ENCODE peak calls at places on chromosomes 5 and 9, in ten cellular contexts. M is fibroblast of pulmonary artery; A is uterus; V is activated CD4-positive, CD25-positive, alpha-beta regulatory T cell; Z is NCI-H1694 treated with DMSO at 0.1 percent for 48 hours; T is posterior vena cava; B is foreskin fibroblast; D is aorta; F is NCI-H1930; N is dorsolateral prefrontal cortex. X is an unnamed sample.

GRCh38 chr9:17064558-17064957 is 70.3 kb upstream of the CNTLN start:
- DNase-seq in M (peak), A (no peak), V (no peak), Z (peak), T (no peak), B (no peak), D (no peak), F (no peak), N (no peak), X (no peak)

GRCh38 chr9:105828596-105829213 is 134.4 kb downstream of the TMEM38B start:
- DNase-seq in M (no peak), A (no peak), V (no peak), Z (no peak), T (no peak), B (no peak), D (no peak), F (no peak), N (no peak), X (no peak)

GRCh38 chr5:32276173-32276853 is 36.4 kb downstream of the MTMR12 start:
- DNase-seq in M (peak), A (no peak), V (no peak), Z (no peak), T (no peak), B (no peak), D (no peak), F (no peak), N (no peak), X (no peak)

GRCh38 chr5:147075187-147075586 is 159.6 kb upstream of the STK32A start:
- DNase-seq in M (no peak), A (no peak), V (no peak), Z (no peak), T (no peak), B (no peak), D (no peak), F (no peak), N (no peak), X (no peak)

GRCh38 chr5:82489668-82490067 is 211.5 kb upstream of the RPS23 start:
- DNase-seq in M (no peak), A (no peak), V (no peak), Z (no peak), T (no peak), B (no peak), D (no peak), F (no peak), N (no peak), X (no peak)

GRCh38 chr9:117214416-117214815 is 200.4 kb downstream of the ASTN2 start:
- DNase-seq in M (no peak), A (no peak), V (no peak), Z (no peak), T (no peak), B (no peak), D (no peak), F (no peak), N (no peak), X (no peak)

GRCh38 chr5:159836691-159837090 is 79.6 kb upstream of the ADRA1B start:
- DNase-seq in M (no peak), A (no peak), V (no peak), Z (no peak), T (no peak), B (no peak), D (no peak), F (no peak), N (no peak), X (no peak)

GRCh38 chr5:119315516-119315949 is 40.3 kb upstream of the TNFAIP8 start:
- DNase-seq in M (peak), A (no peak), V (peak), Z (peak), T (no peak), B (no peak), D (no peak), F (no peak), N (no peak), X (peak)

GRCh38 chr5:132205385-132206125 is 22.1 kb downstream of the P4HA2 start:
- DNase-seq in M (peak), A (no peak), V (no peak), Z (peak), T (peak), B (no peak), D (no peak), F (no peak), N (no peak), X (no peak)

GRCh38 chr5:179166886-179167841 is 107.0 kb downstream of the ZNF354C start:
- DNase-seq in M (peak), A (peak), V (peak), Z (no peak), T (peak), B (peak), D (no peak), F (no peak), N (peak), X (peak)

GRCh38 chr9:135156525-135157510 is 69.3 kb downstream of the OLFM1 start:
- DNase-seq in M (peak), A (no peak), V (no peak), Z (no peak), T (no peak), B (peak), D (no peak), F (no peak), N (no peak), X (peak)

GRCh38 chr9:4118666-4119065 is 181.2 kb downstream of the GLIS3 start:
- DNase-seq in M (peak), A (no peak), V (no peak), Z (no peak), T (no peak), B (no peak), D (no peak), F (no peak), N (no peak), X (no peak)

GRCh38 chr9:127873886-127874285 is 3.6 kb downstream of the AK1 start:
- DNase-seq in M (peak), A (peak), V (no peak), Z (no peak), T (peak), B (peak), D (peak), F (no peak), N (peak), X (no peak)

GRCh38 chr9:101849102-101849707 is 110.8 kb upstream of the GRIN3A start:
- DNase-seq in M (no peak), A (no peak), V (no peak), Z (no peak), T (no peak), B (no peak), D (no peak), F (no peak), N (no peak), X (no peak)

GRCh38 chr9:95788011-95788410 is 87.5 kb upstream of the ERCC6L2 start:
- DNase-seq in M (no peak), A (no peak), V (no peak), Z (no peak), T (no peak), B (no peak), D (no peak), F (no peak), N (no peak), X (no peak)

GRCh38 chr5:122182491-122182921 is 53.2 kb downstream of the ZNF474 start:
- DNase-seq in M (peak), A (peak), V (no peak), Z (peak), T (peak), B (peak), D (peak), F (no peak), N (peak), X (no peak)

GRCh38 chr5:10338996-10339903 is 14.2 kb upstream of the MARCHF6 start:
- DNase-seq in M (no peak), A (no peak), V (no peak), Z (no peak), T (no peak), B (no peak), D (no peak), F (peak), N (peak), X (no peak)

GRCh38 chr9:116499986-116500871 is 186.9 kb upstream of the TRIM32 start:
- DNase-seq in M (peak), A (no peak), V (no peak), Z (no peak), T (no peak), B (peak), D (no peak), F (no peak), N (no peak), X (no peak)

GRCh38 chr5:126508962-126509279 is 85.7 kb downstream of the GRAMD2B start:
- DNase-seq in M (peak), A (peak), V (no peak), Z (no peak), T (no peak), B (peak), D (no peak), F (no peak), N (no peak), X (no peak)

GRCh38 chr5:176540476-176540899 is 3.3 kb upstream of the RNF44 start:
- DNase-seq in M (no peak), A (no peak), V (no peak), Z (no peak), T (no peak), B (no peak), D (no peak), F (no peak), N (no peak), X (no peak)

GRCh38 chr9:20685769-20686168 is 1.7 kb downstream of the FOCAD start:
- DNase-seq in M (no peak), A (no peak), V (no peak), Z (no peak), T (no peak), B (no peak), D (no peak), F (no peak), N (no peak), X (no peak)

GRCh38 chr5:3517331-3517730 is 78.3 kb upstream of the IRX1 start:
- DNase-seq in M (no peak), A (no peak), V (no peak), Z (no peak), T (no peak), B (no peak), D (no peak), F (no peak), N (no peak), X (no peak)

GRCh38 chr5:171600736-171601265 is 181.4 kb downstream of the FGF18 start:
- DNase-seq in M (peak), A (no peak), V (no peak), Z (no peak), T (no peak), B (peak), D (peak), F (no peak), N (no peak), X (no peak)

GRCh38 chr5:159010611-159011497 is 88.9 kb downstream of the EBF1 start:
- DNase-seq in M (peak), A (no peak), V (no peak), Z (no peak), T (no peak), B (peak), D (peak), F (no peak), N (no peak), X (no peak)

GRCh38 chr9:4207881-4208615 is 91.8 kb downstream of the GLIS3 start:
- DNase-seq in M (peak), A (no peak), V (no peak), Z (no peak), T (no peak), B (peak), D (peak), F (no peak), N (no peak), X (no peak)

GRCh38 chr5:43191740-43192557 is at the start of gene NIM1K:
- DNase-seq in M (peak), A (peak), V (no peak), Z (peak), T (peak), B (peak), D (peak), F (peak), N (peak), X (peak)

GRCh38 chr5:13143630-13144029 is 800.9 kb downstream of the DNAH5 start:
- DNase-seq in M (no peak), A (no peak), V (no peak), Z (no peak), T (no peak), B (no peak), D (no peak), F (no peak), N (no peak), X (no peak)

GRCh38 chr9:23492126-23493002 is 333.7 kb downstream of the ELAVL2 start:
- DNase-seq in M (peak), A (no peak), V (no peak), Z (peak), T (no peak), B (no peak), D (no peak), F (peak), N (peak), X (no peak)

GRCh38 chr9:94672811-94673487 is 33.6 kb upstream of the FBP1 start:
- DNase-seq in M (peak), A (no peak), V (no peak), Z (no peak), T (no peak), B (peak), D (no peak), F (no peak), N (no peak), X (no peak)

GRCh38 chr5:33409435-33410146 is 31.2 kb upstream of the TARS1 start:
- DNase-seq in M (peak), A (peak), V (no peak), Z (no peak), T (no peak), B (peak), D (no peak), F (no peak), N (no peak), X (no peak)

GRCh38 chr9:129027685-129028191 is 393 bp downstream of the SH3GLB2 start:
- DNase-seq in M (no peak), A (peak), V (peak), Z (no peak), T (no peak), B (peak), D (peak), F (peak), N (peak), X (peak)